ENCODE peak calls at places on chromosomes 12 and 14, in nine cellular contexts. B is thoracic aorta, M is omental fat pad, F is left ventricle myocardium inferior, E is neural crest cell, N is pancreas, W is mammary epithelial cell, G is lower leg skin, C is cardiac fibroblast. O is an unnamed sample.

GRCh38 chr14:37903561-37904191 is 304.0 kb upstream of the SSTR1 start:
- DNase-seq in B (no peak), M (no peak), F (no peak), E (peak; percentile 8), N (no peak), W (peak; percentile 23), G (no peak), C (peak; percentile 73), O (peak; percentile 54)

GRCh38 chr12:60100150-60100549 is 504.3 kb downstream of the SLC16A7 start:
- DNase-seq in B (no peak), M (no peak), F (no peak), E (no peak), N (no peak), W (no peak), G (no peak), C (peak; percentile 36), O (peak; percentile 53)

GRCh38 chr12:27583057-27583797 is 59.2 kb downstream of the PPFIBP1 start:
- DNase-seq in B (no peak), M (no peak), F (no peak), E (no peak), N (no peak), W (peak; percentile 60), G (no peak), C (no peak), O (no peak)

GRCh38 chr12:79847417-79847816 is 87.5 kb downstream of the PPP1R12A start:
- DNase-seq in B (no peak), M (no peak), F (no peak), E (no peak), N (no peak), W (no peak), G (no peak), C (no peak), O (no peak)

GRCh38 chr12:105676694-105677093 is 346.2 kb downstream of the C12orf75 start:
- DNase-seq in B (no peak), M (no peak), F (peak; percentile 20), E (no peak), N (no peak), W (peak; percentile 24), G (peak; percentile 86), C (no peak), O (no peak)

GRCh38 chr14:90677484-90678045 is 138.7 kb downstream of the TTC7B start:
- DNase-seq in B (no peak), M (no peak), F (no peak), E (no peak), N (no peak), W (peak; percentile 40), G (no peak), C (peak; percentile 74), O (peak; percentile 65)

GRCh38 chr14:54252072-54252730 is 144.6 kb upstream of the CDKN3 start:
- DNase-seq in B (no peak), M (no peak), F (no peak), E (no peak), N (no peak), W (peak; percentile 88), G (no peak), C (peak; percentile 71), O (peak; percentile 78)

GRCh38 chr14:65832431-65833253 is 420.1 kb downstream of the FUT8 start:
- DNase-seq in B (no peak), M (no peak), F (no peak), E (no peak), N (no peak), W (no peak), G (peak; percentile 39), C (peak; percentile 18), O (no peak)

GRCh38 chr14:84806627-84807026 is 723.3 kb upstream of the FLRT2 start:
- DNase-seq in B (no peak), M (no peak), F (no peak), E (no peak), N (no peak), W (peak; percentile 51), G (no peak), C (peak; percentile 10), O (no peak)

GRCh38 chr14:72443256-72443655 is 450.6 kb downstream of the DPF3 start:
- DNase-seq in B (no peak), M (no peak), F (no peak), E (no peak), N (no peak), W (no peak), G (peak; percentile 32), C (no peak), O (no peak)

GRCh38 chr14:93947282-93947681 is 20.1 kb downstream of the FAM181A start:
- DNase-seq in B (no peak), M (no peak), F (peak; percentile 18), E (no peak), N (no peak), W (no peak), G (no peak), C (no peak), O (no peak)
- TF ChIP-seq CTCF in B (no peak), M (no peak), F (no peak), E (no peak), N (no peak), W (no peak), G (no peak), C (no peak), O (no peak)

GRCh38 chr12:99390707-99391106 is 256.8 kb upstream of the GARIN6 start:
- DNase-seq in B (no peak), M (no peak), F (no peak), E (peak; percentile 10), N (peak; percentile 38), W (no peak), G (no peak), C (no peak), O (no peak)
- TF ChIP-seq CTCF in B (peak; percentile 20), M (no peak), F (peak; percentile 10), E (peak; percentile 46), N (no peak), W (peak; percentile 31), G (no peak), C (peak; percentile 24), O (no peak)

GRCh38 chr14:106414464-106414863 is 888.1 kb downstream of the TMEM121 start:
- DNase-seq in B (no peak), M (no peak), F (no peak), E (no peak), N (no peak), W (no peak), G (no peak), C (no peak), O (no peak)

GRCh38 chr14:106419432-106419831 is 893.0 kb downstream of the TMEM121 start:
- DNase-seq in B (no peak), M (no peak), F (no peak), E (no peak), N (no peak), W (no peak), G (no peak), C (no peak), O (no peak)

GRCh38 chr14:106422066-106422465 is 895.7 kb downstream of the TMEM121 start:
- DNase-seq in B (no peak), M (no peak), F (no peak), E (no peak), N (no peak), W (no peak), G (no peak), C (no peak), O (no peak)

DNA sequence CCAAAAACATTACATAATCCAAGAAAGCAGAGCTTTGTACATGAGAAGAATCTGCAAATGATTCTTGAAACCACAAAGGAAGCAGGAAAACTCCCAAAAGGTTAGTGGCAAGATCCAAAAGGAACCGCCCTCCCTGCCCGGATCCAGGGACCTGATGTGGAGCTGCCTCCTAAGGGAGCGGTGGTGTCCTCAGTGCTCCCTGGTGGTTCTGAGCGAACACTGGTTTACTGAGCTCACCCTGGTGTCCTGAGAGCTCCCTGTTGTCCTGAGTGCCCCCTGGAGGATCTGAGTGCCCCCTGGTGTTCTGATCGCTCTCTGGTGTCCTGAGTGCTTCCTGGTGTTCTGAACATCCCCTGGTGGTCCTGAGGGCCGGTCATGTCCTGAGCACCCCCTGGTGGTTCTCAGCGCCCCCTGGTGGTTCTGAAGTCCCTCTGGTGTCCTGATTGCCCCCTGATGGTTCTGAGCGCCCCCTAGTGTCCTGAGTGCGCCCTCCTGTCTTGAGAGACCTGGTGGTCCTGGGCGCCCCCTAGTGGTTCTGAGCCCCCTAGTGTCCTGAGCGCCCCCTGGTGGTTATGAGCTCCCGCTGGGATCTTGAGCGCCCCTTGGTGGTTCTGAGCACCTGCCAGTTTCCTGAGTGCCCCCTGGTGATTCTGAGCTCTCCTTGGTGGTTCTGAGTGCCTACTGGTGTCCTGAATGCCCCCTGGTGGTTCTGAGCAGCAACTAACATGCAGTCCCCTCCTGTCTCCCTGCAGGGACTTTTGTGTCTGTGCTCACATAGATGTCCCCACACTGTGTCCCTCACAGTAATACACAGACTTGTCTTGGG is 891.1 kb downstream of the TMEM121 start:
- DNase-seq in B (no peak), M (peak; percentile 37), F (peak; percentile 25), E (no peak), N (peak; percentile 57), W (no peak), G (no peak), C (peak; percentile 46), O (no peak)
- TF ChIP-seq CTCF in B (peak; percentile 39), M (no peak), F (peak; percentile 53), E (peak; percentile 50), N (peak; percentile 46), W (peak; percentile 55), G (no peak), C (peak; percentile 70), O (peak; percentile 77)

DNA sequence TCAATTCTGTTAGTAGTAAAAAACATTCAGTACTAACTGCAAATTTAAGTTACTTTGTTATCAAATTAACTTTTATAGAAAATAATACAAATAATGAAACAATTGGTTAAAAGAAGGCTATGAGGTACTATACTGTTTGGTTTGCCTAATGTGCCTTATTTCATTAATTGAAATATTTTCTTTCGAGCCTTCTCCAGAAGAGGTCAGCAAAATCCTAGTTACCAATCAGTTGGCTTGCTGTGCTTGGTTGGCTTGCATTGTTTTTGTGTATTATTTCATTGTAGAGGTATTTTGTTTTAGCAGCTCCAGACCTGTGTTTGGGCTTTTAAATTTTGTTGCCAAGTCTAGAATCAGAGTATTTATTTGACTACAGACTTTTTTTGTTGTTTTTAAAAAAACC is 68.5 kb downstream of the AEBP2 start:
- DNase-seq in B (no peak), M (no peak), F (no peak), E (no peak), N (no peak), W (peak; percentile 16), G (no peak), C (peak; percentile 61), O (peak; percentile 27)
- TF ChIP-seq CTCF in B (peak; percentile 33), M (no peak), F (peak; percentile 56), E (no peak), N (no peak), W (no peak), G (no peak), C (peak; percentile 30), O (peak; percentile 56)

DNA sequence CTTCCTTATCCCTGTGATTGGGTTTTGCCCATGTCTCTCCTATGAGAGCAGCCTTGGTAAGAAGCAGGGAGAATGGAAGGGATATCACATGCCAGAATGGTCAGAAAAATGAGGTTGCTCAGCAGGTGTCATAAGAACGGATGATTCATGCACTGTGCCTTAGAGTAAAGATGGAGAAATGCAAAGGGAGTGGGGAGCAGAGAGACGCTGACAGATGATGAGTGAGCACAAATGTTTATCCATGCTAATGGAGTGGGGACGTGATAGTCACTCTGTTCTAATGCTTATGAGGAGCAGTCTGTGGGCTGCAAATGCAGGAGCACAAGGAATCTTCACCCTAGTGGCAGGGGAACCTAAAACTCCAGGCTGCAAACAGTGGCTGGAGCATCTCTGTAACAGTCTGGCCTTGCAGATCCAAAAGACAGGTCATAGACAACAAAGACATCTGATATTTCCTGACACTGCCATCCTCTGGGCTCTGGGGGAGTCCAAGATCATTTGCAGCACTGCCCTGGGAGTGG is 243.2 kb downstream of the CACNA1C start:
- DNase-seq in B (no peak), M (no peak), F (no peak), E (no peak), N (no peak), W (peak; percentile 56), G (no peak), C (peak; percentile 70), O (peak; percentile 81)
- TF ChIP-seq CTCF in B (no peak), M (no peak), F (no peak), E (no peak), N (no peak), W (no peak), G (no peak), C (no peak), O (no peak)

O was measured in HFFc6.